ENCODE peak calls at places on chromosomes 12 and 14, in seven cellular contexts. C, N, E, T, Q, G and I are unnamed samples.

GRCh38 chr12:64609543-64610091 is 678 bp upstream of the RASSF3 start:
- DNase-seq in C (peak), N (no peak), E (peak), T (no peak), Q (no peak), G (no peak), I (no peak)

GRCh38 chr14:100824156-100824555 is 1.8 kb upstream of the MEG3 start:
- DNase-seq in C (no peak), N (no peak), E (no peak), T (peak), Q (no peak), G (no peak), I (no peak)

GRCh38 chr12:115657081-115658013 is 620.1 kb downstream of the MED13L start:
- DNase-seq in C (no peak), N (no peak), E (no peak), T (no peak), Q (no peak), G (no peak), I (no peak)

GRCh38 chr12:59040651-59041050 is 120.3 kb upstream of the LRIG3 start:
- DNase-seq in C (peak), N (no peak), E (peak), T (no peak), Q (no peak), G (no peak), I (peak)

GRCh38 chr12:9902539-9903228 is 21.4 kb downstream of the KLRF2 start:
- DNase-seq in C (no peak), N (no peak), E (no peak), T (no peak), Q (no peak), G (no peak), I (no peak)

GRCh38 chr12:30219047-30219446 is 435.3 kb upstream of the TMTC1 start:
- DNase-seq in C (no peak), N (no peak), E (no peak), T (no peak), Q (no peak), G (no peak), I (no peak)

GRCh38 chr12:94033767-94034166 is 114.6 kb upstream of the PLXNC1 start:
- DNase-seq in C (no peak), N (no peak), E (no peak), T (no peak), Q (no peak), G (no peak), I (no peak)

GRCh38 chr14:44165286-44165685 is 341.8 kb downstream of the FSCB start:
- DNase-seq in C (no peak), N (no peak), E (no peak), T (no peak), Q (no peak), G (no peak), I (no peak)

GRCh38 chr14:59333668-59334067 is 131.5 kb downstream of the GPR135 start:
- DNase-seq in C (no peak), N (no peak), E (no peak), T (no peak), Q (no peak), G (no peak), I (no peak)

GRCh38 chr12:11969437-11970154 is 101.1 kb upstream of the BCL2L14 start:
- DNase-seq in C (no peak), N (no peak), E (no peak), T (no peak), Q (no peak), G (no peak), I (no peak)

GRCh38 chr14:72318648-72319047 is 386.4 kb downstream of the RGS6 start:
- DNase-seq in C (no peak), N (no peak), E (no peak), T (no peak), Q (no peak), G (no peak), I (no peak)

GRCh38 chr12:63266988-63267387 is 116.0 kb upstream of the AVPR1A start:
- DNase-seq in C (no peak), N (no peak), E (no peak), T (no peak), Q (no peak), G (no peak), I (no peak)

GRCh38 chr12:88208661-88209060 is 66.6 kb downstream of the TMTC3 start:
- DNase-seq in C (no peak), N (no peak), E (no peak), T (no peak), Q (no peak), G (no peak), I (no peak)

GRCh38 chr14:56874375-56874774 is 64.1 kb upstream of the OTX2 start:
- DNase-seq in C (peak), N (no peak), E (no peak), T (no peak), Q (no peak), G (peak), I (peak)

GRCh38 chr12:127680516-127680915 is 586.5 kb upstream of the TMEM132C start:
- DNase-seq in C (no peak), N (no peak), E (no peak), T (no peak), Q (no peak), G (no peak), I (no peak)

GRCh38 chr12:87233636-87234035 is 795.6 kb downstream of the C12orf50 start:
- DNase-seq in C (no peak), N (no peak), E (no peak), T (no peak), Q (no peak), G (no peak), I (no peak)

GRCh38 chr14:22380511-22381455 is 208.2 kb downstream of the DAD1 start:
- DNase-seq in C (no peak), N (no peak), E (no peak), T (no peak), Q (no peak), G (no peak), I (no peak)

GRCh38 chr12:93563807-93564538 is 8.5 kb upstream of the SOCS2 start:
- DNase-seq in C (peak), N (no peak), E (no peak), T (no peak), Q (no peak), G (no peak), I (peak)

GRCh38 chr14:33564774-33565630 is 385.9 kb downstream of the EGLN3 start:
- DNase-seq in C (peak), N (no peak), E (no peak), T (no peak), Q (no peak), G (no peak), I (no peak)

GRCh38 chr14:78164226-78164853 is 5.8 kb upstream of the NRXN3 start:
- DNase-seq in C (peak), N (no peak), E (peak), T (no peak), Q (no peak), G (no peak), I (peak)

GRCh38 chr14:101567252-101567651 is 6.0 kb downstream of the DIO3 start:
- DNase-seq in C (no peak), N (peak), E (no peak), T (no peak), Q (no peak), G (no peak), I (no peak)

GRCh38 chr12:110465024-110465423 is 3.0 kb downstream of the GPN3 start:
- DNase-seq in C (no peak), N (no peak), E (no peak), T (no peak), Q (no peak), G (no peak), I (no peak)

GRCh38 chr12:3700861-3701260 is 52.0 kb downstream of the CRACR2A start:
- DNase-seq in C (no peak), N (no peak), E (no peak), T (no peak), Q (no peak), G (no peak), I (no peak)

GRCh38 chr12:96516472-96517417 is 27.4 kb downstream of the CFAP54 start:
- DNase-seq in C (peak), N (no peak), E (peak), T (peak), Q (peak), G (peak), I (peak)

GRCh38 chr12:30314506-30315100 is 381.1 kb downstream of the IPO8 start:
- DNase-seq in C (no peak), N (no peak), E (no peak), T (no peak), Q (no peak), G (no peak), I (no peak)

GRCh38 chr14:76236172-76237130 is 84.7 kb downstream of the GPATCH2L start:
- DNase-seq in C (no peak), N (no peak), E (no peak), T (no peak), Q (no peak), G (no peak), I (no peak)

GRCh38 chr12:92973614-92974013 is 44.5 kb upstream of the EEA1 start:
- DNase-seq in C (no peak), N (no peak), E (no peak), T (no peak), Q (no peak), G (no peak), I (no peak)

GRCh38 chr12:92136883-92137582 is 8.6 kb downstream of the BTG1 start:
- DNase-seq in C (no peak), N (no peak), E (no peak), T (no peak), Q (no peak), G (no peak), I (peak)

GRCh38 chr14:77607741-77608302 is 8.6 kb downstream of the SPTLC2 start:
- DNase-seq in C (peak), N (no peak), E (no peak), T (peak), Q (no peak), G (no peak), I (no peak)